ENCODE peak calls at places on chromosomes 2 and 18, in nine cellular contexts. M, K, T, O, Z, V, P, L and S are unnamed samples.

GRCh38 chr2:109316091-109316490 is 187.1 kb downstream of the SH3RF3 start:
- DNase-seq in V (no peak), Z (no peak), T (no peak), O (no peak), M (no peak), P (no peak), K (no peak), L (no peak), S (no peak)

GRCh38 chr2:68368657-68369339 is 3.7 kb downstream of the PLEK start:
- DNase-seq in K (no peak), M (peak; percentile 81), Z (no peak), P (no peak), L (no peak), O (no peak), V (no peak), T (peak; percentile 97), S (no peak)

GRCh38 chr2:8469709-8470493 is 212.0 kb upstream of the ID2 start:
- DNase-seq in P (peak; percentile 32), V (no peak), M (no peak), L (no peak), Z (no peak), K (peak; percentile 20), T (no peak), O (no peak), S (no peak)

GRCh38 chr2:12774381-12774780 is 57.6 kb downstream of the TRIB2 start:
- DNase-seq in Z (no peak), O (no peak), P (no peak), T (no peak), V (no peak), M (no peak), K (no peak), L (no peak), S (no peak)

GRCh38 chr18:54119524-54120019 is 104.9 kb downstream of the MBD2 start:
- DNase-seq in Z (no peak), P (no peak), O (no peak), V (no peak), K (no peak), M (peak; percentile 59), L (no peak), T (peak; percentile 75), S (peak; percentile 64)

GRCh38 chr18:59861963-59862819 is 37.6 kb upstream of the PMAIP1 start:
- DNase-seq in P (no peak), Z (no peak), K (no peak), M (no peak), V (no peak), T (no peak), O (no peak), L (no peak), S (no peak)

GRCh38 chr2:234996467-234997270 is 44.9 kb downstream of the SH3BP4 start:
- DNase-seq in P (no peak), V (no peak), O (no peak), K (peak; percentile 58), M (peak; percentile 79), Z (peak; percentile 72), T (peak; percentile 48), L (no peak), S (peak; percentile 46)

GRCh38 chr2:102718387-102719316 is 43.2 kb upstream of the TMEM182 start:
- DNase-seq in O (no peak), M (no peak), L (no peak), P (no peak), T (no peak), Z (no peak), V (no peak), K (no peak), S (no peak)

GRCh38 chr2:161992526-161992925 is 81.5 kb downstream of the DPP4 start:
- DNase-seq in K (no peak), Z (no peak), M (no peak), O (peak; percentile 9), P (no peak), L (no peak), T (no peak), V (no peak), S (no peak)

GRCh38 chr2:216216951-216217903 is 108.1 kb downstream of the XRCC5 start:
- DNase-seq in M (peak; percentile 71), L (no peak), P (no peak), Z (no peak), V (no peak), T (peak; percentile 61), K (no peak), O (no peak), S (no peak)

GRCh38 chr2:200039847-200040246 is 84.5 kb downstream of the MAIP1 start:
- DNase-seq in Z (no peak), K (no peak), T (peak; percentile 87), V (no peak), M (peak; percentile 99), O (no peak), P (no peak), L (no peak), S (no peak)

GRCh38 chr2:60550151-60550983 is 3.1 kb downstream of the BCL11A start:
- DNase-seq in P (peak; percentile 92), O (no peak), V (peak; percentile 79), M (peak; percentile 82), T (peak; percentile 94), K (peak; percentile 89), L (peak; percentile 87), Z (peak; percentile 75), S (peak; percentile 83)

GRCh38 chr2:230323385-230324106 is 3.4 kb upstream of the SP140L start:
- DNase-seq in L (no peak), M (no peak), K (no peak), V (no peak), Z (no peak), T (peak; percentile 9), O (no peak), P (no peak), S (peak; percentile 43)

GRCh38 chr2:120952318-120952717 is 216.7 kb downstream of the GLI2 start:
- DNase-seq in P (no peak), K (no peak), V (no peak), Z (no peak), T (peak; percentile 64), L (no peak), O (no peak), M (peak; percentile 55), S (no peak)

GRCh38 chr2:46548103-46548486 is 68.7 kb downstream of the TMEM247 start:
- DNase-seq in L (peak; percentile 37), V (no peak), Z (no peak), T (no peak), M (no peak), O (no peak), K (no peak), P (peak; percentile 65), S (no peak)

GRCh38 chr2:20137131-20137571 is 85.7 kb upstream of the LAPTM4A start:
- DNase-seq in P (no peak), T (no peak), L (no peak), Z (no peak), M (no peak), O (no peak), V (no peak), K (no peak), S (no peak)

GRCh38 chr18:4068552-4069158 is 386.5 kb downstream of the DLGAP1 start:
- DNase-seq in T (peak; percentile 52), L (peak; percentile 13), O (no peak), V (no peak), Z (no peak), M (peak; percentile 56), K (no peak), P (peak; percentile 54), S (peak; percentile 69)

GRCh38 chr2:210477496-210477895 is 937 bp upstream of the LANCL1 start:
- DNase-seq in T (peak; percentile 65), M (peak; percentile 64), L (no peak), O (no peak), K (no peak), P (no peak), V (no peak), Z (no peak), S (no peak)

GRCh38 chr18:13226533-13227144 is 8.1 kb downstream of the LDLRAD4 start:
- DNase-seq in L (no peak), V (no peak), T (no peak), K (no peak), Z (no peak), P (no peak), M (no peak), O (no peak), S (no peak)
- H3K9me3 ChIP-seq in L (no peaks in the 10 kb centered on the region), V (no peaks in the 10 kb centered on the region), T (no peaks in the 10 kb centered on the region), K (no peaks in the 10 kb centered on the region), Z (no peaks in the 10 kb centered on the region), P (no peaks in the 10 kb centered on the region), M (no peaks in the 10 kb centered on the region), O (no peaks in the 10 kb centered on the region), S (no peaks in the 10 kb centered on the region)

GRCh38 chr2:205909194-205909572 is 176.8 kb downstream of the INO80D start:
- DNase-seq in L (peak; percentile 51), Z (no peak), M (no peak), P (no peak), O (no peak), V (no peak), K (no peak), T (no peak), S (no peak)
- H3K27me3 ChIP-seq in L (no peaks in the 10 kb centered on the region), Z (no peaks in the 10 kb centered on the region), M (peaks cover 26% of the 10 kb centered on the region), P (no peaks in the 10 kb centered on the region), O (no peaks in the 10 kb centered on the region), V (no peaks in the 10 kb centered on the region), K (no peaks in the 10 kb centered on the region), T (peaks cover 2% of the 10 kb centered on the region), S (peaks cover 2% of the 10 kb centered on the region)

DNA sequence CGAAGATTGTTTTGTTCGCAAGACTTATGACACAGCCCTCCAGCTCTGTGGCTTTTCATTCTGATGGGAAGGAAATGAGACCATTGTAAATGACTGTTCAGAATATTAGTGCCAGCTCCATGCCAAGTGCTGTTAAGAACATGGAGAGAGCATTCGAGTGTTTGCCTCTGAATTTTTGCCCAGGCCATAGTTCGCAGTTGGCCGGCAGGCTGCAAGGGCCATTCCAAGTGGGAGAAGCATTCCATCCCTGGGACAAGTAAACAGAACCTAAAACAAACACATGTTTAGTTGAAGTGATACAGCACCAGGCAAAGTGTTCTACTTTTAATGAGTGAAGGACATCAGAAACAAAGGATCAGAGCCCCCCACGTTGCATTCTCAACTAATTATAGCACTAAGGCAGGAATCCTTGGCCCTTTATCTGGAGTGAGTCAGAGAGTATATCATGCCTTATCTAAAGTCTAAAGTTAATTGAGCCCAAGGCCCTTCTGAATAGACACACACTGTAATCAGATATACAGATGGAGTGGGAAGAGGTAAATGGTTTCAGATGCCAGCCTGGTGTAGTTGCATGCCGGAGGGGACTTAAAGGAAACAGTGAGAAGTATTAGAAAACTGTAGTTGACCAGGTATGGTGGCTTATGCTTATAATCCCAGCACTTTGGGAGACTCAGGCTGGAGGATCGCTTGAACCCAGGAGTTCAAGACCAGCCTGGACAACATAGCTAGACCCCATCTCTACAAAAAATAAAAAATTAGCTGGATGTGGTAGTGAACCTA is 53.3 kb downstream of the NEDD4L start:
- DNase-seq in K (no peak), M (peak; percentile 37), Z (no peak), O (no peak), V (peak; percentile 51), T (no peak), P (no peak), L (no peak), S (no peak)
- H3K4me1 ChIP-seq in K (no peaks in the 10 kb centered on the region), M (peaks cover 3% of the 10 kb centered on the region), Z (no peaks in the 10 kb centered on the region), O (no peaks in the 10 kb centered on the region), V (peaks cover 22% of the 10 kb centered on the region), T (no peaks in the 10 kb centered on the region), P (peaks cover 48% of the 10 kb centered on the region), L (peaks cover 9% of the 10 kb centered on the region), S (peaks cover 23% of the 10 kb centered on the region)

DNA sequence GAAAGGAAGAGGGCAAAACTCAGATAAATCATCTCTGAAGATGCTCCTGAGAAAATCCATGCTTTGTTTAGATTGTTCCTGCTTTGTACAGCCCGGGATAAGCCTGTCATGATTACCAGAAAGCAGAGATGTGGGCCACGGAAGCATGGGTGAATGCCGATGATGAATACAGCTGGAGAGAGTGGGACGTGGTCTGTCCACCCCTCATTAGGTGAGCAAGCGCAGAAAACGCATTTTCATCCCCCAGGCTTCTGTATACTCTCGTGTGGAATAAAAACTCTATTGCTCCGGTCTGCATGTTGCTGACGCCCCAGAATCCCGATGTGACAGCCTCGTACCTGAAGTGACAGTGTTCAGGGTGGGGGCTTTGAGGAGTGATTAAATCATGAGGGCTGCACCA is 52.0 kb upstream of the SALL3 start:
- DNase-seq in T (no peak), K (no peak), L (no peak), Z (no peak), M (no peak), O (no peak), V (no peak), P (no peak), S (no peak)
- H3K9me3 ChIP-seq in T (no peaks in the 10 kb centered on the region), K (no peaks in the 10 kb centered on the region), L (no peaks in the 10 kb centered on the region), Z (peaks cover 10% of the 10 kb centered on the region), M (peaks cover 51% of the 10 kb centered on the region), O (no peaks in the 10 kb centered on the region), V (no peaks in the 10 kb centered on the region), P (no peaks in the 10 kb centered on the region), S (no peaks in the 10 kb centered on the region)